ENCODE peak calls at places on chromosomes 16 and 17, in four cellular contexts. One of them, this sample, is unnamed.

GRCh38 chr16:17233301-17234002 is 237.3 kb downstream of the XYLT1 start:
- DNase-seq in trophoblast cell: no peak
- DNase-seq in IMR-90: no peak
- DNase-seq in mesenchymal stem cell: no peak
- DNase-seq in this sample: no peak

GRCh38 chr16:63458842-63459241 is 1422.6 kb upstream of the CDH8 start:
- DNase-seq in trophoblast cell: no peak
- DNase-seq in mesenchymal stem cell: peak
- DNase-seq in IMR-90: no peak
- DNase-seq in this sample: no peak

GRCh38 chr16:75256059-75256870 is 4.8 kb upstream of the BCAR1 start:
- DNase-seq in trophoblast cell: no peak
- DNase-seq in mesenchymal stem cell: peak
- DNase-seq in IMR-90: no peak
- DNase-seq in this sample: no peak

GRCh38 chr17:17957584-17957916 is 14.7 kb downstream of the TOM1L2 start:
- DNase-seq in IMR-90: no peak
- DNase-seq in trophoblast cell: no peak
- DNase-seq in mesenchymal stem cell: no peak
- DNase-seq in this sample: no peak

GRCh38 chr16:10509534-10510025 is 70.8 kb downstream of the EMP2 start:
- DNase-seq in mesenchymal stem cell: peak
- DNase-seq in trophoblast cell: peak
- DNase-seq in IMR-90: peak
- DNase-seq in this sample: peak

GRCh38 chr17:37614823-37615222 is 5.6 kb upstream of the SYNRG start:
- DNase-seq in mesenchymal stem cell: no peak
- DNase-seq in IMR-90: no peak
- DNase-seq in trophoblast cell: no peak
- DNase-seq in this sample: no peak

GRCh38 chr17:39623356-39623950 is 3.3 kb upstream of the PPP1R1B start:
- DNase-seq in IMR-90: peak
- DNase-seq in trophoblast cell: peak
- DNase-seq in mesenchymal stem cell: peak
- DNase-seq in this sample: peak

GRCh38 chr17:40722146-40722720 is 18.7 kb upstream of the KRT24 start:
- DNase-seq in trophoblast cell: no peak
- DNase-seq in IMR-90: no peak
- DNase-seq in mesenchymal stem cell: no peak
- DNase-seq in this sample: no peak

GRCh38 chr16:69892378-69892777 is 58.8 kb upstream of the CLEC18A start:
- DNase-seq in IMR-90: no peak
- DNase-seq in mesenchymal stem cell: no peak
- DNase-seq in trophoblast cell: no peak
- DNase-seq in this sample: no peak

GRCh38 chr17:70677783-70678647 is 508.7 kb downstream of the KCNJ2 start:
- DNase-seq in trophoblast cell: no peak
- DNase-seq in IMR-90: no peak
- DNase-seq in mesenchymal stem cell: no peak
- DNase-seq in this sample: no peak

DNA sequence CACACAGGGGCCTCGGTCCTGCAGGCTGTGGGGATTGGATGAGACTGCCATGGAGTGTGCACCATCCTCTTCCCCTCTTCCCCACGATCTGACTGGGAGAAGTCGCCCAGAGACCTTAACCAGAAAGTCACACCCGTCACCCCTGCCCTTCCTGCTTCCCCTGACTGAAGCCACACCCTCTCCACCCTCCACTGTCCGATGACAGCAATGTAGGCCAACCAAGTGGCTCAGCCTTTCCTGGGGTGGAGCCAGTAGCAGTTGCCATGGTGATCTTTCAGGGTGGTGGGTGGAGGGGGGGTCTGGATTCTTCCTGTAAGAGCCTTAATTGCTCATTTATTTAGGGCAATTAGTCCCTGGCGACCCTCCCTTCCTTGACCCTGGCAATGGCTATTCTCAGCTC is 37.5 kb upstream of the PHB1 start:
- DNase-seq in trophoblast cell: no peak
- DNase-seq in IMR-90: no peak
- DNase-seq in mesenchymal stem cell: no peak
- DNase-seq in this sample: no peak
- H2BK5ac ChIP-seq in trophoblast cell: no peak
- H2BK5ac ChIP-seq in IMR-90: no peak
- H2BK5ac ChIP-seq in mesenchymal stem cell: no peak
- H2BK5ac ChIP-seq in this sample: no peak

DNA sequence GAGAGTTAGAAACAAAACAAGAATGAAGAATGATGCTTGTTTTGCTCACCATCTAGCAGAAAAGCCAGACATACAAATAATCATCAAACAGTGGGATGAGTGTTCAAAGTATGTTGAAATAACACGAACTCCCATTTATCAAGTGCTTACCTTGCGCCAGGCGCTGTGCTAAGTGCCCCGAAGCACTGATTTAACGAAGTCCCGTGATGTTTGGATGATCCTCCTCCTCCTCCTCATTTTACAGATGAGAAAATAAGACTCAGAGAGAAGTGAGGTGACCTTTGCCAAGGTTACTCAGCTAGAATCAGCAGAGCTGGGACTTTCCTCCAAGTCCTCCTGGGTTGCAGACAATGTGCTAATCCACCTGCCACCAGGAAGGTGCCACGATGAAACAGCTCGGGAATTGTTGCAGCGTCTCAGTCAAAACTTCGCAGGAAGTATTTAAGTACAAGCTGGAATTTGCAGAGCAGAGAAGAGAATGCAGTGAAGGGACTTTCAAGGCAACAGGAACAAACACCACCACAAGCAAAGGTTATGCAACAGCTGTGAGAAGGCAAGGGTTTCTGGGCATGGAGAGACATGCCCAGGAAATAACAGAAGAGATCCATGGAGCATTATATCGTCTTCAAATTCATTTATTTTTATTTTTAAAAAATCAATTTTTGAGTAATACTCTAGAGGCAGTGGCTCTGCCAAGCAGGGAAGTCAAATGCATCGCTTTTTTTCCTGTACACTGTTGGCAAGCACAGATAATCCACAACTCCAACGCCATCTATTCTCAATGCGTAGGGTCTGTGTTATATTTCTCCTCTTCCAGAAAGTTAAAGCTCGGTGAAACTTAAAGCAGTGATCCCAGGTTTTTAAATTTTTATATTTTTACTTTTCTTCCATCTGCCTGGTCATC is 11.1 kb downstream of the PRCD start:
- DNase-seq in trophoblast cell: peak
- DNase-seq in mesenchymal stem cell: peak
- DNase-seq in IMR-90: peak
- DNase-seq in this sample: no peak
- H4K91ac ChIP-seq in trophoblast cell: peak
- H4K91ac ChIP-seq in mesenchymal stem cell: peak
- H4K91ac ChIP-seq in IMR-90: peak
- H4K91ac ChIP-seq in this sample: no peak

GRCh38 chr17:57864273-57864672 is 14.4 kb upstream of the MRPS23 start:
- DNase-seq in mesenchymal stem cell: no peak
- DNase-seq in IMR-90: no peak
- DNase-seq in trophoblast cell: no peak
- DNase-seq in this sample: no peak
- H2BK5ac ChIP-seq in mesenchymal stem cell: no peak
- H2BK5ac ChIP-seq in IMR-90: no peak
- H2BK5ac ChIP-seq in trophoblast cell: no peak
- H2BK5ac ChIP-seq in this sample: no peak

GRCh38 chr17:79932446-79932845 is 93.2 kb upstream of the CBX4 start:
- DNase-seq in trophoblast cell: no peak
- DNase-seq in IMR-90: no peak
- DNase-seq in mesenchymal stem cell: no peak
- DNase-seq in this sample: no peak

GRCh38 chr17:79930077-79930785 is 91.0 kb upstream of the CBX4 start:
- DNase-seq in mesenchymal stem cell: no peak
- DNase-seq in IMR-90: no peak
- DNase-seq in trophoblast cell: no peak
- DNase-seq in this sample: peak

GRCh38 chr17:79930786-79931516 is 91.7 kb upstream of the CBX4 start:
- DNase-seq in trophoblast cell: no peak
- DNase-seq in IMR-90: no peak
- DNase-seq in mesenchymal stem cell: no peak
- DNase-seq in this sample: no peak

GRCh38 chr17:79932907-79933306 is 93.7 kb upstream of the CBX4 start:
- DNase-seq in trophoblast cell: no peak
- DNase-seq in mesenchymal stem cell: no peak
- DNase-seq in IMR-90: no peak
- DNase-seq in this sample: no peak

GRCh38 chr17:79931517-79932309 is 92.5 kb upstream of the CBX4 start:
- DNase-seq in trophoblast cell: no peak
- DNase-seq in IMR-90: peak
- DNase-seq in mesenchymal stem cell: peak
- DNase-seq in this sample: no peak
- H4K91ac ChIP-seq in trophoblast cell: no peak
- H4K91ac ChIP-seq in IMR-90: no peak
- H4K91ac ChIP-seq in mesenchymal stem cell: no peak
- H4K91ac ChIP-seq in this sample: no peak

DNA sequence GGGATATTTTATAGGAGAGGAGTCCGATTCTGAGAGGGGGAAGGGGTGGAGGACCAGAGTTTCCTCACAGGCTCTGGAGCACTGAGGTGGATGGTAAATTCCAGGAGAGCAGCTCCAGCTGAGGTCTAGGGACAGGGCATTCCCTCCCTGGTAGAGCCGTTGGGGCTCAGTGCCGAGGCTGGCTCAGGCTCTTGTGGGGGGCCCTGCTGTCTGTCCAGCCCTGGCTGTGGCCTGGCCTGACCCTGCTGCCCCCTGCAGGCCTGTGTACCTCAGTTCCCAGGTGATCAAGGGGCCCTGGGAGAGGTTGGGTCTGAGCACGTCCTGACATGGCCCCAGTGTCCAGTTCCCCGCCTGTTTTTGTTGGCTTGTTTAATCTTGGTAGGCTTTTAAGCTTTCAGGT is 16.8 kb downstream of the ZNF750 start:
- DNase-seq in IMR-90: no peak
- DNase-seq in trophoblast cell: no peak
- DNase-seq in mesenchymal stem cell: no peak
- DNase-seq in this sample: no peak
- H2BK5ac ChIP-seq in IMR-90: no peak
- H2BK5ac ChIP-seq in trophoblast cell: no peak
- H2BK5ac ChIP-seq in mesenchymal stem cell: no peak
- H2BK5ac ChIP-seq in this sample: no peak

GRCh38 chr17:11331790-11332526 is 90.9 kb downstream of the SHISA6 start:
- DNase-seq in mesenchymal stem cell: no peak
- DNase-seq in IMR-90: no peak
- DNase-seq in trophoblast cell: no peak
- DNase-seq in this sample: no peak

GRCh38 chr17:11330871-11331270 is 89.9 kb downstream of the SHISA6 start:
- DNase-seq in IMR-90: peak
- DNase-seq in trophoblast cell: no peak
- DNase-seq in mesenchymal stem cell: no peak
- DNase-seq in this sample: peak

GRCh38 chr17:11336290-11336995 is 95.4 kb downstream of the SHISA6 start:
- DNase-seq in IMR-90: no peak
- DNase-seq in mesenchymal stem cell: no peak
- DNase-seq in trophoblast cell: no peak
- DNase-seq in this sample: no peak

GRCh38 chr17:11334493-11334892 is 93.5 kb downstream of the SHISA6 start:
- DNase-seq in IMR-90: no peak
- DNase-seq in mesenchymal stem cell: no peak
- DNase-seq in trophoblast cell: no peak
- DNase-seq in this sample: no peak

DNA sequence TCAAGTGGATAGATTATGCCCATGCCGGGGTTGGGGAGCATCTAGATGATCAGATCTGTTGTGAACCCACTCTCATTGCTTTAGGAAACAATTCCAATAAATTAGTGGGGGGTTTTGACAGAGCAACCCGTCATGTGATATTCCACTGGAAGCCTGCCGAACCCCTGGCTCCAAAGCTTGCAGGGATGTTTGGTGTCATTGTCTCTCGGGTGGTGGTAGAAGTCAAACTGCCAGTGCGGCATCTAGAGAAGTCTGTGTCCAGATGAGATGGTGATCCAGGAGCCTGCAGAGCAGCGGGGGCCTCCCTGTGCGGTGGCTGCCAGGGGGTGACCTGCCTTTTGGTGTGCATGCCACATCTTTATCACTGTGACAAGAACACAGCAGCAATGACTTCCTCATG is 91.7 kb downstream of the SHISA6 start:
- DNase-seq in trophoblast cell: no peak
- DNase-seq in mesenchymal stem cell: no peak
- DNase-seq in IMR-90: no peak
- DNase-seq in this sample: no peak
- H4K91ac ChIP-seq in trophoblast cell: no peak
- H4K91ac ChIP-seq in mesenchymal stem cell: no peak
- H4K91ac ChIP-seq in IMR-90: no peak
- H4K91ac ChIP-seq in this sample: no peak

GRCh38 chr17:50587571-50587970 is 27.1 kb downstream of the CACNA1G start:
- DNase-seq in mesenchymal stem cell: no peak
- DNase-seq in trophoblast cell: no peak
- DNase-seq in IMR-90: no peak
- DNase-seq in this sample: no peak
- H2BK5ac ChIP-seq in mesenchymal stem cell: no peak
- H2BK5ac ChIP-seq in trophoblast cell: no peak
- H2BK5ac ChIP-seq in IMR-90: no peak
- H2BK5ac ChIP-seq in this sample: no peak

GRCh38 chr17:43529977-43530302 is 16.2 kb downstream of the ETV4 start:
- DNase-seq in trophoblast cell: no peak
- DNase-seq in IMR-90: no peak
- DNase-seq in mesenchymal stem cell: no peak
- DNase-seq in this sample: no peak
- H4K91ac ChIP-seq in trophoblast cell: peak
- H4K91ac ChIP-seq in IMR-90: peak
- H4K91ac ChIP-seq in mesenchymal stem cell: peak
- H4K91ac ChIP-seq in this sample: peak

GRCh38 chr16:77273-77806 is 685 bp upstream of the MPG start:
- DNase-seq in IMR-90: peak
- DNase-seq in mesenchymal stem cell: peak
- DNase-seq in trophoblast cell: peak
- DNase-seq in this sample: no peak
- H2BK5ac ChIP-seq in IMR-90: peak
- H2BK5ac ChIP-seq in mesenchymal stem cell: peak
- H2BK5ac ChIP-seq in trophoblast cell: peak
- H2BK5ac ChIP-seq in this sample: peak

GRCh38 chr17:75876938-75877751 is 1.2 kb downstream of the TRIM47 start:
- DNase-seq in mesenchymal stem cell: peak
- DNase-seq in trophoblast cell: peak
- DNase-seq in IMR-90: peak
- DNase-seq in this sample: no peak
- H4K91ac ChIP-seq in mesenchymal stem cell: peak
- H4K91ac ChIP-seq in trophoblast cell: no peak
- H4K91ac ChIP-seq in IMR-90: peak
- H4K91ac ChIP-seq in this sample: no peak